ENCODE peak calls at places on chromosomes 13 and 19, in seven cellular contexts. W, O, P, U, F, Q and A are unnamed samples.

GRCh38 chr13:74136089-74136658 is 2.0 kb upstream of the KLF12 start:
- DNase-seq in W (peak), O (peak), P (peak), U (peak), F (peak), Q (no peak), A (peak)

GRCh38 chr13:99331881-99332293 is 24.7 kb upstream of the GPR183 start:
- DNase-seq in W (no peak), O (no peak), P (no peak), U (no peak), F (no peak), Q (no peak), A (no peak)

GRCh38 chr13:105343134-105343806 is 1192.2 kb downstream of the EFNB2 start:
- DNase-seq in W (no peak), O (no peak), P (no peak), U (no peak), F (no peak), Q (no peak), A (no peak)

GRCh38 chr13:87128006-87128405 is 543.2 kb upstream of the SLITRK5 start:
- DNase-seq in W (no peak), O (no peak), P (no peak), U (no peak), F (peak), Q (no peak), A (no peak)

GRCh38 chr13:48492123-48493075 is 40.5 kb downstream of the RCBTB2 start:
- DNase-seq in W (peak), O (peak), P (peak), U (peak), F (no peak), Q (peak), A (peak)

GRCh38 chr13:19713186-19713965 is 69.4 kb downstream of the PSPC1 start:
- DNase-seq in W (no peak), O (no peak), P (no peak), U (no peak), F (no peak), Q (peak), A (no peak)

GRCh38 chr19:55083004-55083850 is 7.6 kb downstream of the EPS8L1 start:
- DNase-seq in W (no peak), O (no peak), P (no peak), U (no peak), F (peak), Q (no peak), A (no peak)

GRCh38 chr13:72437458-72437857 is 290.0 kb downstream of the MZT1 start:
- DNase-seq in W (no peak), O (no peak), P (no peak), U (no peak), F (no peak), Q (peak), A (no peak)

GRCh38 chr19:41872775-41873647 is 4.1 kb upstream of the CD79A start:
- DNase-seq in W (peak), O (peak), P (peak), U (peak), F (peak), Q (peak), A (peak)

GRCh38 chr19:44278181-44278690 is 18.6 kb downstream of the ZNF233 start:
- DNase-seq in W (no peak), O (no peak), P (no peak), U (no peak), F (no peak), Q (no peak), A (no peak)

GRCh38 chr19:35093941-35094647 is 21.5 kb upstream of the FXYD3 start:
- DNase-seq in W (no peak), O (no peak), P (no peak), U (no peak), F (no peak), Q (no peak), A (no peak)

GRCh38 chr13:64333888-64334287 is 2896.2 kb downstream of the PCDH9 start:
- DNase-seq in W (no peak), O (no peak), P (no peak), U (no peak), F (peak), Q (no peak), A (no peak)

GRCh38 chr13:90534617-90535340 is 812.7 kb upstream of the MIR17HG start:
- DNase-seq in W (no peak), O (no peak), P (no peak), U (no peak), F (no peak), Q (no peak), A (peak)

GRCh38 chr13:88602786-88603777 is 931.9 kb downstream of the SLITRK5 start:
- DNase-seq in W (no peak), O (no peak), P (no peak), U (no peak), F (no peak), Q (no peak), A (no peak)

GRCh38 chr13:75404721-75405120 is 77.2 kb downstream of the TBC1D4 start:
- DNase-seq in W (no peak), O (no peak), P (no peak), U (no peak), F (no peak), Q (no peak), A (no peak)

GRCh38 chr19:658059-658839 is 4.8 kb downstream of the RNF126 start:
- DNase-seq in W (no peak), O (no peak), P (no peak), U (no peak), F (no peak), Q (no peak), A (no peak)

GRCh38 chr19:4234142-4234861 is 5.0 kb downstream of the EBI3 start:
- DNase-seq in W (no peak), O (no peak), P (no peak), U (no peak), F (no peak), Q (peak), A (no peak)

DNA sequence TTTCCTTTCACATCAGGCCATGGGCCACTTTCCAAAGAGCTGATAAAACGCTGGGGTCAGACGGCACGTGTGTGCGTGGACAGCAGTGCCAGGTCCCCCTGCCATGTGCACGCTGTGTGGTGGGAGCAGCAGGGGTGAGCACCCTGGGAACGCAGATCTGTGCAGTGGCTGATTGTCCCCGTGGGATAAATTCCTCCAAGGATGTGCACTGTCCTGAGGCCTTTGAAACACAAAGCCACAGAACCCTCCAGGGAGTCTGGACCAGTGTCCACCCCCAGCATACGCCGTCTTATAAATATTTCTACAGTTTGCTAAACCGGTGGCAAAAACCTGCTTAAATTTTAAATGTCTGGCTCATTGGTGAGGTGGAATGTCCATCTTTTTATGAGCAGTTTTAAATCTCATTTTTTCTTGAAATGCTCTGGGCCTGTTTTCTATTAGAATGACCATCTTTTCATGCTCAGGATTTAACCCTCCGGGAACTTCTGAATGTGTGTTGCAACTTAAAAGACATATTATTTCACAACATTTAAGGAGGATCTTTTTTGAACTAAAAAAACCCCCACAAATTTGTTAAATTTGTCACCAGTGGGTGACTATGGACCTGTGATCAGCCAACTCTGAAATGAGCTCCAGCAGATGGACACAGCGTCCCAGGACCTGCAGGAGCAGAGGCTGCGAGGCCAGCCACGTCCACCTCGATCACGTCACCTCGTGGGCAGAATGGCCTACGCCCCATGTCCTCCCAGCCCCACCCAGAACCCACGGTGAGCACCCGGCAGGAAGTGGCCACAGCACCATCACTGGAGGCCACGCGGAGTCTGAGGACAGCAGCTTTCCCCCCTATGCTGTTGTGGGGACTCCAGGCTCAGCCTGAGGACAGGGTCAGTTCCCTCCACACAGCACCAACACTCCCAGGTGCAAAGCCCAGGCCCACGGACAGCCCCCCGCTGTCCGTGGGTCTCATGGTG is 68.6 kb downstream of the RASA3 start:
- DNase-seq in W (peak), O (no peak), P (no peak), U (peak), F (no peak), Q (no peak), A (no peak)
- H3K4me3 ChIP-seq in W (peak), O (no peak), P (no peak), U (peak), F (no peak), Q (peak), A (no peak)

DNA sequence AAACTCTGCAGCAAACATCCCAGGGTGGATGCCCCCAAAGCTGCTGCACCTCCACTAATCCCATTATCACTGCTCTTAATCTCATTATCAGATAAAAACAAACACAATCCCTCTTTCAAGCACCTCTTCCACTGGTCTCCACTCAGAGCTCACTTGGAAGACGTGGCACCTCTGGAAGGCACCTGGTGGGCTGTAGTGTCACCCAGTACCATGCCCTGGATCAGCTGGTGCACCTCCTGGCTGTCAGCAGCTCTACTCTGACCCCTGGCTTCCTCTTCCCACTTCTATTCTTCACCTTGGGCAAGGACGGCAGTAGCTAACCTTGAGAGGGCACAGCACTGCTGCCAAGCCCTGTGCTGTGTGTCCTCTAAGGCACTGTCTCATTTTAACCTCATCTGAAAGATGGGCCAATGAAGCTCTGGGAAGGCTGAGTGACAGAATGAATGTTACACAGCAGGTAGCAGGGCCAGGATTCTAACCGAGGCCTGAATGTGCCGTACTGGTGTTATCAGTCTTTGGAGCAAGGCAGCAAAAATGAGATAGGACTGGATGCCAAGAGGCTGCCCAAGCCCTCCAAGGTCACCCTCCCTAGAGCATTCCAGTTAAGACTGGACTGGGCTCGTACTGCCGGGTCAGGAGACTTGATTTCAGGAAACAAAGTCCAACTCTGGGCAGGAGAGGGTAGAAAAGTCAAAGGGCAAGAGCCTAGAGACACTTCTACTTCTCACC is 7.4 kb downstream of the BRD4 start:
- DNase-seq in W (no peak), O (no peak), P (no peak), U (no peak), F (no peak), Q (no peak), A (no peak)
- H3K27ac ChIP-seq in W (peak), O (no peak), P (no peak), U (peak), F (peak), Q (peak), A (no peak)

DNA sequence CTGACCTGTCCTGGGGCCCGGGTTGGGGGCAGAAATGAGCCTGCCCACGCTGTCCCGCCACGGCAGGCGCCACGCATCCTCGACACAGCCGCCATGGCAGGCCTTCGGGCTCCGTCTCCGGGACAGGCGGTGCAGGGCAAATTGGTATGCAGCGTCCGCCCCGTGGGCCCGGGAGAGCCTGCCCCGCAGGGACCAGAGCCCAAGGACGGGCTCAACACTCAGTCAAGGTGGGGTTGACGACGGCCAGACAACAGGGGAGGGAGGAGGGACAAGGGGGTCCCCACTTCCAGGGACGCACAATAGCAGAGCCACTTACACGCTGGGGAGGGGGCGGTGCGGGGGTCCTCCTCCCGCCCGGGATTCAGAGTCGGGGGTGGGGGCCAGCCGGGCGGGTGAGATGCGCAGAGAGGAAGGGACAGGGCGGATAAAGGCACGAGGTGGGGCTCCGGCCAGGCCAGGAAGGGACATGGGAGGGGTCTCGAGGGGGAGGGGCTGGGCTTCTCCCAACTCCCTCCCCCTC is 1.2 kb downstream of the CTXN1 start:
- DNase-seq in W (no peak), O (no peak), P (no peak), U (peak), F (peak), Q (no peak), A (peak)
- H3K4me3 ChIP-seq in W (peak), O (peak), P (no peak), U (peak), F (peak), Q (no peak), A (no peak)

DNA sequence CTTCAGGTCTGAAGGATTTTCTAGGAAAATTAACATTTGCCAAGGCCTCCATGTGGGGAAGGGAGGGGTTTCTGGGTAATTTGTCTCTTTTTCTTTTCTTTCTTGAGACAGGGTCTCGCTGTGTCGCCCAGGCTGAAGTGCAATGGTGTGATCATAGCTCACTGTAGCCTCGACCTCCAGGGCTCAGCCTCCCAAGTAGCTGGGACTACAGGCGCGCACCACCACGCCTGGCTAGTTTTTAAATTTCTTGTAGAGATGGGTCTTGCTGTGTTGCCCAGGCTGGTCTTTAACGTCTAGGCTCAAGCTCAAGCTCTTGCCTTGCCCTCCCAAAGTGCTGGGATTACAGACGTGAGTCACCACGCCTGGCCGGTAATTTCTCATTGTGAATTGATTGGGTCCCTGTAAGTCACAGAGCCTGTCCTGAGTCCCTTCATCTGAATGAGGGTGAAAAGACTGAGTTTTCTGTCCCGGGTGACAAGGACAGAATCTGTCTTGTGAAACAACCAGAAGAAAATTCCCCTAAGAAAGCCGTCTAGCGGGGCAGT is 10.0 kb upstream of the SPC24 start:
- DNase-seq in W (no peak), O (no peak), P (no peak), U (no peak), F (no peak), Q (no peak), A (no peak)
- H3K27ac ChIP-seq in W (peak), O (no peak), P (no peak), U (peak), F (peak), Q (no peak), A (no peak)

GRCh38 chr19:9309139-9309973 is at the start of gene ZNF699:
- DNase-seq in W (peak), O (peak), P (peak), U (peak), F (peak), Q (peak), A (peak)

GRCh38 chr19:9306443-9306842 is 3.2 kb downstream of the ZNF699 start:
- DNase-seq in W (no peak), O (no peak), P (no peak), U (no peak), F (no peak), Q (no peak), A (no peak)

GRCh38 chr19:9313756-9314155 is 4.1 kb upstream of the ZNF699 start:
- DNase-seq in W (no peak), O (no peak), P (no peak), U (no peak), F (no peak), Q (peak), A (no peak)

GRCh38 chr19:9309974-9310446 is 372 bp upstream of the ZNF699 start:
- DNase-seq in W (peak), O (peak), P (no peak), U (peak), F (peak), Q (peak), A (no peak)

DNA sequence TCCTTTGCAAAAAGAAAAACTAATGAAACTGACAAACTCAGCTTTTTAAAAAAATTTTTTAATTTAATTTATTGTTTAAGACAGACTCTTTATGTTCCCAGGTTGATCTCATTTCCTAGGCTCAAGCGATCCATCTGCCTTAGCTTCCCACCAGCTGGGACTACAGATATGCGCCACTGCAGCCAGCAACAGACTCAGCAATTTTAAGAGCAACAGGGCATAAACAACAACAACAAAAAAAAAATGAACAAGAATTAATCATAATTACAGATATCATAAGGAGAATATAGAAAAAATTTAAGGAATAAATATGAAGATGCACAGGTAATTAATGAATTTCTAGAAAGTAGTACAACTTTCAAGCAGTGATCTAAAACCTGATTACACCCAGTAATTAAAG is 1.5 kb downstream of the ZNF699 start:
- DNase-seq in W (no peak), O (no peak), P (no peak), U (no peak), F (no peak), Q (no peak), A (no peak)
- H3K4me3 ChIP-seq in W (no peak), O (no peak), P (peak), U (peak), F (peak), Q (no peak), A (no peak)

GRCh38 chr19:33249740-33250366 is 24.2 kb upstream of the SLC7A10 start:
- DNase-seq in W (no peak), O (no peak), P (no peak), U (no peak), F (no peak), Q (no peak), A (no peak)

GRCh38 chr19:33248104-33248503 is 22.5 kb upstream of the SLC7A10 start:
- DNase-seq in W (no peak), O (no peak), P (no peak), U (peak), F (no peak), Q (no peak), A (no peak)

GRCh38 chr19:33248954-33249613 is 23.4 kb upstream of the SLC7A10 start:
- DNase-seq in W (no peak), O (no peak), P (no peak), U (peak), F (no peak), Q (peak), A (no peak)

GRCh38 chr19:33247441-33247819 is 21.8 kb upstream of the SLC7A10 start:
- DNase-seq in W (no peak), O (no peak), P (no peak), U (peak), F (no peak), Q (no peak), A (no peak)

DNA sequence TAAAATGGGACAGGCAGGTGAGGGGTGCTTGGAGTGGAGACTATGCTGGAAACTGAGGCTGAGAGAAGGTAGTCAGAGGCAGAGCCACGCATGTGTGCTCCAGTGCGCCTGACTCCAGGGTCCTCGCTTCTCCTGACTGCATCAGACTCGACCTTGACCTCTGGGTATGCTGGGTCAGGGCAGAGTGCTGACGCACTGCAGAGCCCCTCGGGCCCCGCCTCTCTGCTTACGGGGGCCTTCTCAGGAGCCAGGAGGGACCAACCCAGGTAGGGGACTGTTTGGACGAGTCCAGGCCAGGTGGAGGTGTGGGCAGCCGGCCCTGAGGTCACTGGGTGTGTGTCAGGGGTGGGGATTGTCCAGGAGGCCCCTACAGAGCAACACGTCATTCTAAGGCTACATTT is 22.9 kb upstream of the SLC7A10 start:
- DNase-seq in W (no peak), O (no peak), P (no peak), U (peak), F (no peak), Q (peak), A (no peak)
- H3K27ac ChIP-seq in W (no peak), O (no peak), P (no peak), U (no peak), F (no peak), Q (no peak), A (no peak)

DNA sequence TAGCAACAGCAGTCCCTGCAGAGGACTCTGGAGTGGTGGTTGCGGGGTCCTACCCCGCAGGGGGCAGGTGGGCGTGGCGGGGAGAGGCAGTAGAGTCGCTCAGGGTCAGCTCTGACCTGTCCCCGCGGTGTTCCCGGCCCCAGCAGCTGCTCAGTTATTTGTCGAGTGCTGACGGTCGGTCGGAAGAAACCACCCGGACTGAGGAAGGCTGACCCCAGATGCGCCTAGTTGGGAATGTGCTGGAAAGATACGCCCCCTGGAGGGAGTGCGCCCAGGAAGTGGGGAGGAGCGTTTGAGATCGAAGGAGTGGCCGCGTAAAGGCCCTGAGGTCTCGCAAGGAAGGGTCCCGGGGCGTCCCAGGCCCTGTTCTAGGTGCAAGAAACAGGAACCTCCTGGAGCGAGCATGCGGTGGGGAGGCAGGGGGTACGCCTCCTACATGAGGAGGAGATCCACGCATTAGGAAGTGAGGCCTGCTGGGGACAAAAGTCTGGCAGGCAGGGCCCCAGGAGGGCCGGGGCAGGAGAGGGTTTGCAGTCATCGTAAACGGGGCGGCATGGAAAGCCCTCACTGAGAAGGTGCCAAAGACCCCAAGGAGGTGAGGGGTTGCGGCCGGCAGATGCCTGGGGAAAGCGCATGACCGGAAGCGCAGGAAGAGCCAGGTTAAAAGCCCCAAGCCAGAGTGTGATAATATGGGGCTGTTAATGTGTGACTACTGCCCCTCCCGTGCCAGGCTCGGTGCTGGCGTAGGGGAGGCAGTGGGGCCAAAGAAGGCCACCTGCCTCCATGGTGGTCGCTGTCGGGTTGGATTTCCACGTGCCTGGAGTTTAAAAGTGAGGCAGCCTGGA is 9.1 kb downstream of the CCDC8 start:
- DNase-seq in W (peak), O (no peak), P (no peak), U (peak), F (peak), Q (no peak), A (no peak)
- H3K4me3 ChIP-seq in W (peak), O (no peak), P (peak), U (peak), F (peak), Q (peak), A (no peak)